ENCODE peak calls at places on chromosome 6, in six cellular contexts. One of them, this sample, is unnamed.

GRCh38 chr6:1396952-1397868 is 7.8 kb downstream of the FOXF2 start:
- DNase-seq in T-cell: peak; percentile 50
- DNase-seq in brain microvascular endothelial cell: peak; percentile 69
- DNase-seq in fibroblast of pulmonary artery: peak; percentile 74
- DNase-seq in HEK293T: peak; percentile 87
- DNase-seq in SW 1271: peak; percentile 72
- DNase-seq in this sample: peak; percentile 73

GRCh38 chr6:17589402-17590116 is 10.5 kb upstream of the FAM8A1 start:
- DNase-seq in T-cell: no peak
- DNase-seq in brain microvascular endothelial cell: peak; percentile 82
- DNase-seq in fibroblast of pulmonary artery: peak; percentile 81
- DNase-seq in HEK293T: no peak
- DNase-seq in SW 1271: peak; percentile 93
- DNase-seq in this sample: peak; percentile 95

GRCh38 chr6:146339716-146340115 is 203.9 kb upstream of the RAB32 start:
- DNase-seq in T-cell: no peak
- DNase-seq in brain microvascular endothelial cell: no peak
- DNase-seq in fibroblast of pulmonary artery: peak; percentile 31
- DNase-seq in HEK293T: no peak
- DNase-seq in SW 1271: no peak
- DNase-seq in this sample: peak; percentile 54

GRCh38 chr6:114342086-114342825 is 567 bp downstream of the HS3ST5 start:
- DNase-seq in T-cell: no peak
- DNase-seq in brain microvascular endothelial cell: no peak
- DNase-seq in fibroblast of pulmonary artery: no peak
- DNase-seq in HEK293T: peak; percentile 39
- DNase-seq in SW 1271: no peak
- DNase-seq in this sample: peak; percentile 72

GRCh38 chr6:1179571-1180459 is 132.1 kb upstream of the FOXQ1 start:
- DNase-seq in T-cell: no peak
- DNase-seq in brain microvascular endothelial cell: no peak
- DNase-seq in fibroblast of pulmonary artery: no peak
- DNase-seq in HEK293T: no peak
- DNase-seq in SW 1271: no peak
- DNase-seq in this sample: no peak

GRCh38 chr6:112116215-112116614 is 28.8 kb downstream of the FAM229B start:
- DNase-seq in T-cell: no peak
- DNase-seq in brain microvascular endothelial cell: no peak
- DNase-seq in fibroblast of pulmonary artery: no peak
- DNase-seq in HEK293T: peak; percentile 46
- DNase-seq in SW 1271: peak; percentile 3
- DNase-seq in this sample: peak; percentile 1

GRCh38 chr6:158649289-158650143 is at the start of gene SYTL3:
- DNase-seq in T-cell: peak; percentile 57
- DNase-seq in brain microvascular endothelial cell: peak; percentile 72
- DNase-seq in fibroblast of pulmonary artery: peak; percentile 90
- DNase-seq in HEK293T: no peak
- DNase-seq in SW 1271: no peak
- DNase-seq in this sample: peak; percentile 89

GRCh38 chr6:128508588-128509296 is 11.7 kb downstream of the PTPRK start:
- DNase-seq in T-cell: no peak
- DNase-seq in brain microvascular endothelial cell: peak; percentile 97
- DNase-seq in fibroblast of pulmonary artery: peak; percentile 94
- DNase-seq in HEK293T: no peak
- DNase-seq in SW 1271: peak; percentile 58
- DNase-seq in this sample: peak; percentile 44

This sample was measured in DMS53.